ENCODE peak calls at places on chromosomes 7 and 10, in eight cellular contexts. I is heart left ventricle; U is GM23338; H is astrocyte of the spinal cord; W is adrenal gland; A is endothelial cell; S is CD4-positive, alpha-beta T cell; N is A673. R is an unnamed sample.

GRCh38 chr7:121372376-121373024 is 23.6 kb downstream of the FAM3C start:
- DNase-seq in I (no peak), U (no peak), H (no peak), W (no peak), A (no peak), S (no peak), N (peak), R (no peak)

GRCh38 chr10:10902951-10903350 is 114.7 kb upstream of the CELF2 start:
- DNase-seq in I (no peak), U (no peak), H (no peak), W (no peak), A (no peak), S (no peak), N (no peak), R (no peak)

GRCh38 chr10:89301721-89302445 is at the start of gene IFIT2:
- DNase-seq in I (peak), U (peak), H (peak), W (no peak), A (no peak), S (peak), N (peak), R (no peak)

GRCh38 chr7:116443101-116443523 is 56.4 kb upstream of the CAV2 start:
- DNase-seq in I (no peak), U (no peak), H (peak), W (no peak), A (no peak), S (no peak), N (peak), R (no peak)

GRCh38 chr7:155315977-155316376 is 18.3 kb downstream of the INSIG1 start:
- DNase-seq in I (no peak), U (no peak), H (no peak), W (no peak), A (no peak), S (no peak), N (no peak), R (no peak)

GRCh38 chr10:86017841-86018734 is 348.5 kb downstream of the GRID1 start:
- DNase-seq in I (no peak), U (no peak), H (no peak), W (no peak), A (no peak), S (no peak), N (no peak), R (no peak)

GRCh38 chr7:44257618-44258422 is 57.0 kb downstream of the YKT6 start:
- DNase-seq in I (peak), U (no peak), H (peak), W (peak), A (peak), S (peak), N (peak), R (no peak)

GRCh38 chr7:130939285-130940095 is 205.5 kb upstream of the KLF14 start:
- DNase-seq in I (no peak), U (no peak), H (peak), W (no peak), A (no peak), S (no peak), N (peak), R (no peak)

GRCh38 chr10:7541137-7542087 is 125.4 kb downstream of the ITIH5 start:
- DNase-seq in I (peak), U (peak), H (peak), W (no peak), A (no peak), S (no peak), N (no peak), R (peak)

GRCh38 chr10:73414230-73414981 is 548 bp upstream of the ANXA7 start:
- DNase-seq in I (no peak), U (peak), H (no peak), W (no peak), A (no peak), S (no peak), N (no peak), R (no peak)

GRCh38 chr10:6445671-6446278 is 134.3 kb downstream of the PRKCQ start:
- DNase-seq in I (no peak), U (peak), H (peak), W (peak), A (peak), S (peak), N (peak), R (no peak)

GRCh38 chr10:117635851-117636250 is 93.3 kb downstream of the EMX2 start:
- DNase-seq in I (no peak), U (no peak), H (no peak), W (no peak), A (no peak), S (no peak), N (no peak), R (no peak)

GRCh38 chr7:96084880-96085551 is 236.9 kb downstream of the SLC25A13 start:
- DNase-seq in I (no peak), U (no peak), H (peak), W (no peak), A (no peak), S (no peak), N (no peak), R (no peak)

GRCh38 chr7:127809285-127809702 is 157.3 kb downstream of the SND1 start:
- DNase-seq in I (no peak), U (no peak), H (peak), W (peak), A (no peak), S (no peak), N (peak), R (no peak)

GRCh38 chr7:145036592-145037386 is 200.9 kb upstream of the TPK1 start:
- DNase-seq in I (no peak), U (peak), H (peak), W (peak), A (peak), S (peak), N (peak), R (peak)

GRCh38 chr7:149787428-149788299 is 14.3 kb upstream of the ZNF467 start:
- DNase-seq in I (no peak), U (peak), H (no peak), W (no peak), A (no peak), S (no peak), N (no peak), R (no peak)

GRCh38 chr7:87452279-87452678 is 23.2 kb downstream of the ABCB4 start:
- DNase-seq in I (no peak), U (no peak), H (no peak), W (no peak), A (no peak), S (no peak), N (no peak), R (no peak)

GRCh38 chr7:47610506-47611044 is 28.7 kb upstream of the TNS3 start:
- DNase-seq in I (peak), U (no peak), H (peak), W (no peak), A (no peak), S (no peak), N (no peak), R (no peak)

GRCh38 chr10:96720422-96721206 is at the start of gene PIK3AP1:
- DNase-seq in I (peak), U (peak), H (no peak), W (peak), A (peak), S (peak), N (peak), R (peak)

GRCh38 chr10:128859738-128860386 is 607.2 kb upstream of the MGMT start:
- DNase-seq in I (no peak), U (peak), H (no peak), W (no peak), A (peak), S (no peak), N (peak), R (no peak)

GRCh38 chr7:128705891-128706333 is 33.2 kb upstream of the CALU start:
- DNase-seq in I (no peak), U (no peak), H (no peak), W (no peak), A (no peak), S (no peak), N (peak), R (no peak)

GRCh38 chr7:21507627-21508343 is 35.1 kb upstream of the DNAH11 start:
- DNase-seq in I (no peak), U (peak), H (peak), W (peak), A (peak), S (no peak), N (peak), R (peak)

GRCh38 chr7:148983220-148984146 is 44.8 kb downstream of the PDIA4 start:
- DNase-seq in I (no peak), U (peak), H (peak), W (peak), A (peak), S (peak), N (peak), R (peak)

GRCh38 chr10:59674211-59674836 is 35.3 kb downstream of the SLC16A9 start:
- DNase-seq in I (no peak), U (no peak), H (peak), W (no peak), A (no peak), S (no peak), N (peak), R (no peak)

GRCh38 chr10:133393401-133394063 is 425 bp upstream of the MTG1 start:
- DNase-seq in I (no peak), U (no peak), H (no peak), W (no peak), A (peak), S (no peak), N (no peak), R (no peak)

GRCh38 chr10:89494615-89495014 is 40.8 kb downstream of the SLC16A12 start:
- DNase-seq in I (no peak), U (no peak), H (no peak), W (no peak), A (no peak), S (no peak), N (no peak), R (no peak)

GRCh38 chr10:46020871-46021553 is 9.4 kb downstream of the NCOA4 start:
- DNase-seq in I (no peak), U (no peak), H (peak), W (no peak), A (no peak), S (no peak), N (no peak), R (no peak)

GRCh38 chr7:139648617-139648932 is 125.1 kb downstream of the CLEC2L start:
- DNase-seq in I (no peak), U (peak), H (no peak), W (no peak), A (no peak), S (no peak), N (no peak), R (no peak)

GRCh38 chr10:117461766-117462423 is 80.7 kb upstream of the EMX2 start:
- DNase-seq in I (no peak), U (no peak), H (peak), W (peak), A (no peak), S (no peak), N (peak), R (no peak)

GRCh38 chr10:110530131-110530831 is 32.6 kb downstream of the DUSP5 start:
- DNase-seq in I (peak), U (peak), H (peak), W (no peak), A (peak), S (no peak), N (peak), R (peak)

DNA sequence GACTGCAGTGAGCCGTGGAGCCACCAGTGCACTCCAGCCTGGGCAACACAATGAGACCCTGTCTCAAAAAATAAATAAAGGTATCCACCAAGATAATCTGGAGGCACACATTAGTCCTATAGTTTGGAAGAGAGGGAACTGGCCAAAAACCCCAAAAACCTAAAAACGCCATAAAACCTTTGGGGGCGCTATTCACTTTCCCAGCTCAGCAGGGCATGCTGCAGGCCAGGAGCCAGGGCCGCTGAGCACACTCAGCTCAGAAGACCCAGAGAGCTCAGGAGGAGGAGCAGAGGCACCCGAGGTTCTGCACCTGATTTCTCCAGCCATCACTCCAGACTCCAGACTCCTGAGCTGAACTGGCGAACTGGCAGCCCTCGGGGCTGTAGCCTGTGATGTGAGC is 167.2 kb upstream of the IMMP2L start:
- DNase-seq in I (no peak), U (peak), H (no peak), W (no peak), A (no peak), S (no peak), N (no peak), R (no peak)
- TF ChIP-seq CTCF in I (no peak), U (peak), H (no peak), W (no peak), A (no peak), S (no peak), N (no peak), R (no peak)

GRCh38 chr7:264541-265191 is 25.3 kb upstream of the FOXL3 start:
- DNase-seq in I (peak), U (no peak), H (no peak), W (no peak), A (no peak), S (no peak), N (no peak), R (no peak)

GRCh38 chr7:265192-265997 is 24.6 kb upstream of the FOXL3 start:
- DNase-seq in I (peak), U (no peak), H (no peak), W (no peak), A (no peak), S (no peak), N (no peak), R (no peak)

GRCh38 chr7:265998-266850 is 23.7 kb upstream of the FOXL3 start:
- DNase-seq in I (peak), U (no peak), H (no peak), W (no peak), A (no peak), S (no peak), N (no peak), R (no peak)

GRCh38 chr7:268991-269390 is 21.0 kb upstream of the FOXL3 start:
- DNase-seq in I (peak), U (no peak), H (no peak), W (peak), A (no peak), S (no peak), N (no peak), R (no peak)

GRCh38 chr7:266851-267840 is 22.8 kb upstream of the FOXL3 start:
- DNase-seq in I (peak), U (peak), H (no peak), W (no peak), A (no peak), S (no peak), N (no peak), R (no peak)
- TF ChIP-seq CTCF in I (peak), U (peak), H (peak), W (no peak), A (no peak), S (no peak), N (peak), R (peak)

DNA sequence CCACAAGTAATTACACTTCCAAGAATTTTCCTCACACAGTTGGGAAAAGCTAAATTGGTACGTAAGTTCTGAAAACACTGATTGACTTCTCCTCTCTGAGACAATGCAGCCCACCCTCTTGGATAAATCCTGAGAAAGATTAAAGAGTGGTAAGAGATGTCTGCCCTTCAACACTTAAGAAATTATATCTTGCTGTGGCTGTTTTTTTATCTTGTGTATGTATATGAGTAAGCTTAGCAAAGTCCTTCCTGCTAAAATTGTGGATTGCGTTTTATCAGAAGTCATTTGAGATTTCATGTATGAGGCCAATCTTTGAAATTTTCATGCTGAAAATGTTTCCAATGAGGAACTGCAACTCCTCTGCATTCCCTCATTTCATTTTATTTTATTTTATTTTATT is 106.2 kb upstream of the INHBA start:
- DNase-seq in I (no peak), U (no peak), H (no peak), W (no peak), A (no peak), S (no peak), N (no peak), R (no peak)
- TF ChIP-seq CTCF in I (no peak), U (no peak), H (no peak), W (no peak), A (no peak), S (no peak), N (no peak), R (no peak)

GRCh38 chr10:130188195-130189175 is 52.3 kb downstream of the GLRX3 start:
- DNase-seq in I (no peak), U (no peak), H (no peak), W (no peak), A (no peak), S (no peak), N (no peak), R (no peak)
- TF ChIP-seq CTCF in I (no peak), U (no peak), H (no peak), W (no peak), A (no peak), S (no peak), N (no peak), R (no peak)